ENCODE peak calls at places on chromosomes 2 and 18, in six cellular contexts. C is Peyer's patch, H is activated B cell treated with CpG ODN at 0.5 μM for 24 hours, W is H9, L is fibroblast of lung, E is astrocyte of the spinal cord. D is an unnamed sample.

GRCh38 chr18:2884706-2885285 is 38.0 kb downstream of the EMILIN2 start:
- DNase-seq in C (no peak), H (no peak), W (no peak), L (no peak), E (no peak), D (no peak)

GRCh38 chr2:237980751-237981150 is 13.9 kb downstream of the UBE2F start:
- DNase-seq in C (no peak), H (no peak), W (no peak), L (no peak), E (no peak), D (no peak)

GRCh38 chr2:106868199-106868598 is 17.8 kb downstream of the ST6GAL2 start:
- DNase-seq in C (no peak), H (no peak), W (no peak), L (no peak), E (no peak), D (no peak)

GRCh38 chr2:219434718-219435525 is at the start of gene SPEG:
- DNase-seq in C (no peak), H (no peak), W (peak; percentile 50), L (no peak), E (no peak), D (no peak)

GRCh38 chr2:23760746-23761145 is 166.2 kb downstream of the ATAD2B start:
- DNase-seq in C (no peak), H (no peak), W (no peak), L (peak; percentile 90), E (peak; percentile 79), D (no peak)

GRCh38 chr18:60676807-60677206 is 304.2 kb upstream of the MC4R start:
- DNase-seq in C (no peak), H (no peak), W (peak; percentile 64), L (no peak), E (no peak), D (no peak)

GRCh38 chr2:37918742-37919186 is 6.3 kb upstream of the RMDN2 start:
- DNase-seq in C (no peak), H (no peak), W (no peak), L (peak; percentile 53), E (no peak), D (no peak)

GRCh38 chr2:40716879-40717278 is 265.0 kb upstream of the SLC8A1 start:
- DNase-seq in C (no peak), H (no peak), W (no peak), L (peak; percentile 59), E (peak; percentile 71), D (no peak)

GRCh38 chr18:2955966-2956521 is 56.9 kb downstream of the LPIN2 start:
- DNase-seq in C (no peak), H (no peak), W (no peak), L (no peak), E (no peak), D (no peak)

GRCh38 chr2:189555243-189555642 is 25.3 kb downstream of the SLC40A1 start:
- DNase-seq in C (no peak), H (no peak), W (no peak), L (no peak), E (no peak), D (no peak)

GRCh38 chr2:224520064-224520463 is 65.1 kb downstream of the CUL3 start:
- DNase-seq in C (no peak), H (no peak), W (no peak), L (peak; percentile 91), E (peak; percentile 80), D (no peak)

GRCh38 chr2:43898958-43899346 is 60.2 kb downstream of the ABCG8 start:
- DNase-seq in C (no peak), H (no peak), W (no peak), L (no peak), E (no peak), D (no peak)

GRCh38 chr18:8471373-8471772 is 137.9 kb upstream of the RAB12 start:
- DNase-seq in C (no peak), H (no peak), W (no peak), L (no peak), E (peak; percentile 93), D (no peak)

GRCh38 chr18:65769653-65770052 is 18.8 kb downstream of the CDH7 start:
- DNase-seq in C (no peak), H (no peak), W (no peak), L (no peak), E (no peak), D (no peak)

GRCh38 chr2:100767224-100767653 is 52.7 kb upstream of the NPAS2 start:
- DNase-seq in C (no peak), H (no peak), W (no peak), L (peak; percentile 43), E (peak; percentile 63), D (no peak)

GRCh38 chr2:112579280-112579679 is 5.1 kb upstream of the CHCHD5 start:
- DNase-seq in C (no peak), H (no peak), W (no peak), L (peak; percentile 93), E (peak; percentile 88), D (no peak)

GRCh38 chr2:168490015-168490874 is 34.2 kb downstream of the CERS6 start:
- DNase-seq in C (no peak), H (no peak), W (no peak), L (peak; percentile 49), E (peak; percentile 76), D (no peak)

GRCh38 chr2:224009605-224010330 is 29.3 kb downstream of the SERPINE2 start:
- DNase-seq in C (no peak), H (no peak), W (no peak), L (peak; percentile 17), E (peak; percentile 41), D (no peak)

GRCh38 chr2:96891591-96892333 is 21.9 kb upstream of the SEMA4C start:
- DNase-seq in C (no peak), H (no peak), W (no peak), L (peak; percentile 48), E (peak; percentile 31), D (no peak)

DNA sequence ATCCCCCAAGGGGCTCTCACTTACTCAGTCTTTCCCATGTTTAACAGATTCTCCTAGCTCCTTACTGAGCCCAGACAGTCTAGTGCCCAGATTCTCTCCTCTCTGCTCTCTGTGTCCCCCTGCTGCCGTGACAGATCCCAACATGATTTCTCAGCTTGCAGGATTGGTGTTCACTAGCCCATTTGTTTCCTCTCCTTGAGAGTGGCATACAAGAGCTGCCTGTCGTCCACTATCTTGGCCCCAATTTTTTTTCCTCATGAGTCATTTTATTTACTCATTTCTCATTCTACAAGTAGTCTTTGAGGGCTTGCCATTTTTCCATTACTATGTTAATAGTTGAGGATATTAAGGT is 199.9 kb upstream of the FN1 start:
- DNase-seq in C (no peak), H (no peak), W (no peak), L (peak; percentile 59), E (peak; percentile 59), D (no peak)
- TF ChIP-seq CTCF in C (no peak), H (no peak), W (peak; percentile 43), L (peak; percentile 29), E (peak; percentile 48), D (no peak)

GRCh38 chr2:160085662-160086061 is 23.2 kb upstream of the PLA2R1 start:
- DNase-seq in C (no peak), H (no peak), W (no peak), L (no peak), E (no peak), D (no peak)
- TF ChIP-seq CTCF in C (no peak), H (no peak), W (peak; percentile 44), L (no peak), E (no peak), D (no peak)

GRCh38 chr2:180520206-180520605 is 460.2 kb upstream of the UBE2E3 start:
- DNase-seq in C (no peak), H (no peak), W (no peak), L (peak; percentile 20), E (peak; percentile 23), D (no peak)
- TF ChIP-seq CTCF in C (no peak), H (no peak), W (no peak), L (no peak), E (no peak), D (no peak)

GRCh38 chr18:79677221-79677620 is 2.4 kb upstream of the CTDP1 start:
- DNase-seq in C (no peak), H (no peak), W (no peak), L (no peak), E (no peak), D (no peak)
- TF ChIP-seq CTCF in C (no peak), H (no peak), W (no peak), L (no peak), E (no peak), D (no peak)

GRCh38 chr18:63844254-63844653 is 43.3 kb upstream of the SERPINB2 start:
- DNase-seq in C (no peak), H (no peak), W (no peak), L (peak; percentile 69), E (peak; percentile 64), D (no peak)
- TF ChIP-seq CTCF in C (no peak), H (no peak), W (peak; percentile 69), L (peak; percentile 52), E (peak; percentile 50), D (peak; percentile 18)

GRCh38 chr2:207540431-207540830 is 10.7 kb downstream of the CREB1 start:
- DNase-seq in C (no peak), H (no peak), W (no peak), L (no peak), E (no peak), D (no peak)

GRCh38 chr2:207541933-207542332 is 12.2 kb downstream of the CREB1 start:
- DNase-seq in C (no peak), H (no peak), W (no peak), L (no peak), E (no peak), D (no peak)

GRCh38 chr2:207539470-207539869 is 9.7 kb downstream of the CREB1 start:
- DNase-seq in C (no peak), H (no peak), W (no peak), L (no peak), E (no peak), D (no peak)

GRCh38 chr2:207546822-207547221 is 17.1 kb downstream of the CREB1 start:
- DNase-seq in C (no peak), H (no peak), W (no peak), L (no peak), E (no peak), D (no peak)

GRCh38 chr2:207543272-207543671 is 13.5 kb downstream of the CREB1 start:
- DNase-seq in C (no peak), H (no peak), W (no peak), L (no peak), E (no peak), D (no peak)
- TF ChIP-seq CTCF in C (no peak), H (no peak), W (no peak), L (no peak), E (no peak), D (no peak)

DNA sequence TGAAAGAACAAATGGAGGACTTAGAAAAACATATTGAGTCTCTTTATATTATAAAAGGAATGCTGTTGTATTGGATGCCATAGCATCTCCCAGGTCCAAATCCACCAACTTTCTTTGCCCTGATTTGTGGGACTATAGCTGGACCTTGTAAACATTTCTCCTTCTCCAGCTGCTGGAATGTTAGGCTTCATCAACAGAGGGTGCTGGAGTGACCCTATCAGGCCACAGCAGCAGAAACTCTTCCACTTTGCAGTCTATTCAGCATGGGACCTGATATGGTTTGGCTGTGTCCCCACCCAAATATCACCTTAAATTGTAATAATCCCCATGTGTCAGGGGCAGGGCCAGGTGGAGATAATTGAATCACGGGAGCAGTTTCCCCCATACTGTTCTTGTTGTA is 138.4 kb upstream of the ARL4C start:
- DNase-seq in C (no peak), H (no peak), W (no peak), L (peak; percentile 37), E (no peak), D (no peak)
- TF ChIP-seq CTCF in C (no peak), H (no peak), W (no peak), L (peak; percentile 35), E (peak; percentile 25), D (no peak)

D was measured in D721Med.